ENCODE peak calls at places on chromosomes 2 and 18, in ten cellular contexts. H is upper lobe of right lung, X is esophagus squamous epithelium, E is dorsolateral prefrontal cortex, G is GM23338, J is brain microvascular endothelial cell, W is Karpas-422, R is A549, V is PC-9, A is GM23248. P is an unnamed sample.

GRCh38 chr2:165348441-165348840 is 109.2 kb downstream of the SCN2A start:
- DNase-seq in V (no peak), W (no peak), J (no peak), H (no peak), G (no peak), A (no peak), R (no peak), X (no peak), E (no peak), P (no peak)

GRCh38 chr2:164859251-164859818 is 17.7 kb upstream of the COBLL1 start:
- DNase-seq in V (no peak), H (no peak), G (no peak), R (no peak), E (no peak), W (no peak), A (no peak), J (no peak), X (no peak), P (no peak)

GRCh38 chr2:182980115-182980514 is 58.1 kb downstream of the NCKAP1 start:
- DNase-seq in V (no peak), E (no peak), W (peak), X (no peak), G (peak), J (no peak), H (no peak), R (peak), A (peak), P (no peak)

GRCh38 chr18:46481847-46482245 is 175.2 kb downstream of the LOXHD1 start:
- DNase-seq in A (peak), E (no peak), R (no peak), H (no peak), G (no peak), J (no peak), X (no peak), V (no peak), W (no peak), P (no peak)

GRCh38 chr18:75790821-75791220 is 363.3 kb upstream of the SMIM21 start:
- DNase-seq in X (no peak), A (no peak), H (no peak), J (no peak), V (no peak), G (no peak), W (no peak), E (no peak), R (no peak), P (no peak)

GRCh38 chr2:43018179-43019024 is 208.0 kb downstream of the ZFP36L2 start:
- DNase-seq in H (peak), G (no peak), W (no peak), A (peak), E (peak), J (no peak), R (no peak), V (peak), X (peak), P (no peak)

GRCh38 chr2:207265849-207266248 is 100.1 kb upstream of the KLF7 start:
- DNase-seq in G (no peak), J (peak), X (no peak), E (no peak), R (no peak), A (no peak), V (no peak), H (no peak), W (no peak), P (no peak)

GRCh38 chr18:13527730-13528129 is 198.6 kb downstream of the FAM210A start:
- DNase-seq in R (no peak), W (no peak), X (no peak), E (no peak), V (no peak), A (no peak), J (no peak), H (no peak), G (no peak), P (no peak)

GRCh38 chr2:44462934-44463849 is 101.4 kb downstream of the CAMKMT start:
- DNase-seq in E (no peak), V (no peak), W (no peak), J (no peak), A (no peak), H (no peak), G (peak), R (no peak), X (no peak), P (peak)

GRCh38 chr2:58971511-58971910 is 730.4 kb upstream of the FANCL start:
- DNase-seq in G (no peak), R (no peak), V (no peak), E (no peak), X (no peak), J (no peak), W (no peak), A (no peak), H (no peak), P (no peak)

GRCh38 chr2:231933916-231934401 is 7.8 kb upstream of the NPPC start:
- DNase-seq in X (no peak), V (no peak), W (peak), E (peak), J (no peak), R (no peak), A (no peak), H (no peak), G (no peak), P (no peak)

GRCh38 chr2:236164983-236165301 is 3.2 kb downstream of the GBX2 start:
- DNase-seq in H (peak), V (no peak), E (no peak), G (no peak), A (no peak), W (no peak), J (no peak), X (no peak), R (no peak), P (no peak)
- H3K4me3 ChIP-seq in H (no peak), V (no peak), E (no peak), G (peak), A (no peak), W (no peak), J (peak), X (no peak), R (no peak), P (no peak)

GRCh38 chr2:216635701-216636541 is 2.7 kb downstream of the IGFBP2 start:
- DNase-seq in G (peak), X (no peak), J (no peak), R (no peak), W (no peak), E (no peak), A (no peak), V (no peak), H (no peak), P (peak)

GRCh38 chr2:216634317-216635148 is 1.3 kb downstream of the IGFBP2 start:
- DNase-seq in R (no peak), W (no peak), A (no peak), E (no peak), X (no peak), G (no peak), V (no peak), J (no peak), H (no peak), P (peak)

GRCh38 chr2:216637472-216637871 is 4.3 kb downstream of the IGFBP2 start:
- DNase-seq in H (no peak), V (no peak), G (no peak), E (no peak), A (no peak), J (no peak), R (no peak), W (no peak), X (no peak), P (no peak)

GRCh38 chr2:216635171-216635570 is 2.0 kb downstream of the IGFBP2 start:
- DNase-seq in V (no peak), R (no peak), J (no peak), W (no peak), A (no peak), X (no peak), H (no peak), G (no peak), E (no peak), P (peak)

GRCh38 chr2:216636570-216637450 is 3.6 kb downstream of the IGFBP2 start:
- DNase-seq in J (peak), A (no peak), G (peak), W (no peak), V (peak), X (no peak), E (no peak), R (peak), H (no peak), P (peak)
- H3K4me3 ChIP-seq in J (no peak), A (no peak), G (peak), W (no peak), V (no peak), X (peak), E (no peak), R (no peak), H (no peak), P (peak)

DNA sequence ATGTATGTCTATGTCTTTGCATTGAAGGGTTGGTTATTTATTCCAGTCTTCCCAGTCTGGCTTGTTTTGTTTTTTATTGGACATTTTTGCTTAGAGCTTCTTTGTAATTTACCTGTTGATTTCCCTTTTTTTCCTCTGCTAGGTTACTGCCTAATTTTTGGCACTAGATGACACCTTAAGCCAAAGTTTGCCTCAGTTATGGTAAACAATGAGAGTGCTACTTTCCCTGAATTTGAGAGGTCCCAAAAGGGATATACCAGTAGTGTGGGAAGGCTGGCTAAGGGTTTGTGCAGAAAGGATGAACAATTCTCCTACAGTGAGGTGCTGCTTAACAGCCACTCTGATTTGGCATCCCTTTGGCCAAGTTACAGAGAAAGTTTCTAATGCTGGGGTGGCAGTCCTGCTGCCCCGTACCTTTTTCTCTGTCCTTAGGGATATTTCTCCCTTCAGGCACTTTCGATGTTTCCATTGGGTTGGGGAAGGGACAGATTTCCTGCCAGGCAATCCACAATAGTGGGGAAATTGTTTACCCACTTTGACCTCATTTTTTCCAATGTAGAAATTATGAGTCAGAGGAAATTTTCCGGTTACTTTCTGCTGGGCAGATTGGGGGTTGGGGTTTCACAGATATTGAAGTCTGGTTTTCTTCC is 354.9 kb downstream of the PTPRM start:
- DNase-seq in E (no peak), A (peak), V (peak), H (no peak), G (no peak), R (peak), W (no peak), X (no peak), J (peak), P (no peak)
- H3K4me3 ChIP-seq in E (no peak), A (peak), V (peak), H (no peak), G (no peak), R (peak), W (no peak), X (no peak), J (no peak), P (no peak)

GRCh38 chr2:161136696-161137324 is 23.4 kb upstream of the TANK start:
- DNase-seq in W (peak), E (no peak), X (no peak), A (no peak), G (no peak), R (no peak), H (no peak), V (no peak), J (peak), P (no peak)
- H3K4me3 ChIP-seq in W (peak), E (no peak), X (peak), A (no peak), G (no peak), R (peak), H (peak), V (no peak), J (no peak), P (no peak)

DNA sequence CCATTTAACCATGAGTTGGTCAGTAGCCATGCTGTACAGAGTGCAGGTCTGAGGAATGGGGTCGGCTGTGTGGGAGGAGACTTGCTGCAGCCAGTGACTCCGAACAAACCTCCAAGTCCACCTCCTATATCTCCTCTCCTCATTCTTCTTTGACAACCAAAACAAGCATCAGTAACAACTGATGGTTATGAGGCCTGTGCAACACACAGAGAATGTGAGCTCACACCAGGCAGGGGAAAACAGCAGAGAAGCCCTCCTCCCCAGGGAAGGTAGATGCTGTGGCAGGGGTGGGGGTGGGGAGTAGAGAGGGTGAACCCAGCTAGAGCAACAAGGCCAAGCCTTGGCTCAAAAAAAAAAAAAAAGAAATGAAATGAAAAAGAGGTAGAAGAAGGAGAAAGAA is 12.3 kb upstream of the CNGA3 start:
- DNase-seq in G (no peak), H (no peak), X (no peak), W (no peak), V (no peak), R (no peak), E (no peak), J (no peak), A (peak), P (peak)
- H3K4me3 ChIP-seq in G (peak), H (no peak), X (no peak), W (no peak), V (no peak), R (no peak), E (no peak), J (no peak), A (peak), P (peak)

DNA sequence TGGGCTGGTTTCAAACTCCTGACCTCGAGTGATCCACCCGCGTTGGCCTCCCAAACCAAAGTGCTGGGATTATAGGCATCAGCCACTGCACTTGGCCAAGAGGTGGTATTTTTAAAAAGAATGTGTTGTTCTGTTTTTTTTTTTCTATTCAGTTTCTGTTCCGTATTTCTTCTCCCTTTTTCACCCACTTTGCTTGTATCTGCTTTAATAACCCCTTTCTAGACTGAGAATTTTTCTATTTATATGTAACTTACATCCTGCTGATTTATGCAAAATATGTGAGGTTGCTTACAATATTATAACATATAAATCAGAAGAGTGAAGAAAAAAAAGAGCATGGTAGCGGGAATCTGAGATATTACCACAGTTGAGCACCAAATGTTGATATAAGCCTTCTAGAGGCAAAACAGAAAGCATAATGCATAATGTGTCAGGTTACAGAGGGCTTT is 17.2 kb upstream of the LYPD6B start:
- DNase-seq in X (no peak), V (no peak), H (no peak), J (no peak), A (no peak), G (no peak), W (peak), E (no peak), R (no peak), P (no peak)
- H3K4me3 ChIP-seq in X (no peak), V (no peak), H (no peak), J (no peak), A (no peak), G (no peak), W (peak), E (no peak), R (no peak), P (no peak)

DNA sequence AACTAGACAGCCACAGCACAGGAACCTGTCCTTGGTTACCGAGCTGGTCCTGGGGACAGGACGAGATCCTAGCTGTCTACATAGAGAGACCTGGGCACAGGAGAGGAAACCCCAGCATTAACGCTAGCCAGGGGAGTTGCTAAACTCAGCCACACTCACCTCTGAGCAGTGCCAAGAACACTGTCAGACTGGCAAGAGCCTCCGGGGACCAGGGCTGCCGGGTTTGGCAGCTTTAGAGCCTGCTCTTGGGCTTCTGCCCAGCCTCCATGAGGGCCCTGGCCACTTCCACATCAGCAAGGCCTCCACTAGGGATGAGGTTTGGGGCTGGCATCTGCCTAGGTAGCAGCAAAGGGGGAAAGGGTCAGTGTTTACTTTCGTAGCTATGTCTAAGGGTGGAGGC is 6.7 kb downstream of the TMBIM1 start:
- DNase-seq in E (peak), A (peak), H (peak), V (no peak), W (no peak), R (no peak), G (no peak), J (no peak), X (no peak), P (no peak)
- H3K4me3 ChIP-seq in E (peak), A (peak), H (peak), V (peak), W (no peak), R (no peak), G (no peak), J (no peak), X (peak), P (no peak)

GRCh38 chr2:203787954-203788353 is 79.6 kb upstream of the CTLA4 start:
- DNase-seq in J (no peak), E (no peak), G (no peak), A (peak), W (no peak), H (no peak), R (no peak), V (no peak), X (no peak), P (no peak)
- H3K4me3 ChIP-seq in J (no peak), E (no peak), G (no peak), A (no peak), W (no peak), H (no peak), R (no peak), V (no peak), X (no peak), P (no peak)